ENCODE peak calls at places on chromosomes 12 and 14, in six cellular contexts. One of them, this sample, is unnamed.

GRCh38 chr14:103542545-103543088 is 13.6 kb downstream of the TRMT61A start:
- DNase-seq in CD8-positive, alpha-beta memory T cell: no peak
- DNase-seq in cardiac muscle cell: no peak
- DNase-seq in cerebellar cortex: no peak
- DNase-seq in activated CD4-positive, alpha-beta T cell treated with anti-CD3 and anti-CD28 coated beads, Interleukin-2, amount 50 U/mL, for 48 hours: no peak
- DNase-seq in hypothalamus: peak
- DNase-seq in this sample: no peak

GRCh38 chr12:116318738-116319050 is 41.2 kb upstream of the MED13L start:
- DNase-seq in cardiac muscle cell: no peak
- DNase-seq in cerebellar cortex: no peak
- DNase-seq in CD8-positive, alpha-beta memory T cell: no peak
- DNase-seq in hypothalamus: no peak
- DNase-seq in activated CD4-positive, alpha-beta T cell treated with anti-CD3 and anti-CD28 coated beads, Interleukin-2, amount 50 U/mL, for 48 hours: no peak
- DNase-seq in this sample: no peak

GRCh38 chr12:12133785-12134184 is 63.0 kb downstream of the BCL2L14 start:
- DNase-seq in cerebellar cortex: no peak
- DNase-seq in hypothalamus: no peak
- DNase-seq in cardiac muscle cell: no peak
- DNase-seq in CD8-positive, alpha-beta memory T cell: no peak
- DNase-seq in activated CD4-positive, alpha-beta T cell treated with anti-CD3 and anti-CD28 coated beads, Interleukin-2, amount 50 U/mL, for 48 hours: no peak
- DNase-seq in this sample: no peak

GRCh38 chr14:27605298-27605697 is 1007.5 kb upstream of the NOVA1 start:
- DNase-seq in hypothalamus: no peak
- DNase-seq in CD8-positive, alpha-beta memory T cell: no peak
- DNase-seq in cardiac muscle cell: no peak
- DNase-seq in cerebellar cortex: no peak
- DNase-seq in activated CD4-positive, alpha-beta T cell treated with anti-CD3 and anti-CD28 coated beads, Interleukin-2, amount 50 U/mL, for 48 hours: no peak
- DNase-seq in this sample: no peak

GRCh38 chr12:121003650-121004049 is 12.6 kb downstream of the C12orf43 start:
- DNase-seq in cerebellar cortex: peak
- DNase-seq in CD8-positive, alpha-beta memory T cell: no peak
- DNase-seq in activated CD4-positive, alpha-beta T cell treated with anti-CD3 and anti-CD28 coated beads, Interleukin-2, amount 50 U/mL, for 48 hours: no peak
- DNase-seq in cardiac muscle cell: no peak
- DNase-seq in hypothalamus: no peak
- DNase-seq in this sample: no peak

GRCh38 chr12:53205747-53206146 is 1.3 kb downstream of the ITGB7 start:
- DNase-seq in hypothalamus: no peak
- DNase-seq in activated CD4-positive, alpha-beta T cell treated with anti-CD3 and anti-CD28 coated beads, Interleukin-2, amount 50 U/mL, for 48 hours: peak
- DNase-seq in CD8-positive, alpha-beta memory T cell: peak
- DNase-seq in cardiac muscle cell: no peak
- DNase-seq in cerebellar cortex: no peak
- DNase-seq in this sample: no peak

GRCh38 chr12:32755051-32755653 is 545 bp downstream of the YARS2 start:
- DNase-seq in hypothalamus: no peak
- DNase-seq in CD8-positive, alpha-beta memory T cell: peak
- DNase-seq in cardiac muscle cell: peak
- DNase-seq in cerebellar cortex: peak
- DNase-seq in activated CD4-positive, alpha-beta T cell treated with anti-CD3 and anti-CD28 coated beads, Interleukin-2, amount 50 U/mL, for 48 hours: peak
- DNase-seq in this sample: peak

GRCh38 chr14:104390941-104391901 is 188.3 kb upstream of the C14orf180 start:
- DNase-seq in cerebellar cortex: no peak
- DNase-seq in activated CD4-positive, alpha-beta T cell treated with anti-CD3 and anti-CD28 coated beads, Interleukin-2, amount 50 U/mL, for 48 hours: no peak
- DNase-seq in hypothalamus: no peak
- DNase-seq in cardiac muscle cell: no peak
- DNase-seq in CD8-positive, alpha-beta memory T cell: no peak
- DNase-seq in this sample: no peak

GRCh38 chr12:69623970-69624369 is 13.3 kb upstream of the LRRC10 start:
- DNase-seq in activated CD4-positive, alpha-beta T cell treated with anti-CD3 and anti-CD28 coated beads, Interleukin-2, amount 50 U/mL, for 48 hours: no peak
- DNase-seq in hypothalamus: no peak
- DNase-seq in cerebellar cortex: no peak
- DNase-seq in CD8-positive, alpha-beta memory T cell: no peak
- DNase-seq in cardiac muscle cell: peak
- DNase-seq in this sample: no peak